ENCODE peak calls at places on chromosomes 4 and X, in four cellular contexts. H, S, O and E are unnamed samples.

GRCh38 chr4:95541889-95542607 is 6.7 kb downstream of the UNC5C start:
- ATAC-seq in H (no peak), S (no peak), O (no peak), E (no peak)

GRCh38 chrX:52839137-52839536 is 28.1 kb downstream of the XAGE5 start:
- ATAC-seq in H (no peak), S (no peak), O (no peak), E (no peak)

GRCh38 chr4:189313861-189314513 is 626.7 kb upstream of the FRG1 start:
- ATAC-seq in H (no peak), S (no peak), O (no peak), E (no peak)

GRCh38 chr4:44553143-44553542 is 98.3 kb downstream of the YIPF7 start:
- ATAC-seq in H (no peak), S (no peak), O (no peak), E (no peak)

GRCh38 chrX:63686878-63687714 is 97.9 kb downstream of the ARHGEF9 start:
- ATAC-seq in H (peak; percentile 49), S (peak; percentile 47), O (no peak), E (no peak)

GRCh38 chr4:120132935-120133334 is 66.3 kb upstream of the MAD2L1 start:
- ATAC-seq in H (no peak), S (no peak), O (no peak), E (no peak)

GRCh38 chrX:72245461-72246089 is 6.7 kb upstream of the ERCC6L start:
- ATAC-seq in H (peak; percentile 64), S (peak; percentile 68), O (peak; percentile 43), E (peak; percentile 60)

GRCh38 chr4:183443609-183444148 is 757 bp upstream of the CDKN2AIP start:
- ATAC-seq in H (no peak), S (peak; percentile 60), O (peak; percentile 29), E (peak; percentile 24)

GRCh38 chr4:1183985-1184773 is 11.8 kb upstream of the SPON2 start:
- ATAC-seq in H (no peak), S (peak; percentile 37), O (no peak), E (no peak)

GRCh38 chrX:136039968-136040367 is 54.7 kb downstream of the SLC9A6 start:
- ATAC-seq in H (no peak), S (no peak), O (no peak), E (no peak)

GRCh38 chrX:15973941-15974340 is 119.3 kb upstream of the AP1S2 start:
- ATAC-seq in H (peak; percentile 53), S (peak; percentile 78), O (no peak), E (no peak)

GRCh38 chr4:173410106-173410505 is 11.2 kb upstream of the SCRG1 start:
- ATAC-seq in H (peak; percentile 71), S (peak; percentile 79), O (no peak), E (no peak)

GRCh38 chrX:21176927-21177571 is 197.2 kb upstream of the CNKSR2 start:
- ATAC-seq in H (no peak), S (no peak), O (no peak), E (no peak)

GRCh38 chr4:186701788-186702187 is 21.9 kb downstream of the FAT1 start:
- ATAC-seq in H (no peak), S (no peak), O (no peak), E (no peak)

GRCh38 chrX:23008431-23009099 is 8.8 kb downstream of the DDX53 start:
- ATAC-seq in H (no peak), S (no peak), O (no peak), E (no peak)

GRCh38 chr4:8163436-8164193 is 5.0 kb upstream of the ABLIM2 start:
- ATAC-seq in H (no peak), S (no peak), O (no peak), E (no peak)